ENCODE peak calls at places on chromosomes 1 and 21, in six cellular contexts. E, Z, G, Y, I and S are unnamed samples.
A peak's percentile ranks its signal among the peaks of the same experiment; 100 is the strongest.

GRCh38 chr1:224541901-224542610 is 74.1 kb upstream of the CNIH3 start:
- DNase-seq in E (no peak), Z (peak; percentile 85), G (peak; percentile 93), Y (no peak), I (no peak), S (no peak)

GRCh38 chr1:88877382-88877825 is 14.0 kb downstream of the GTF2B start:
- DNase-seq in E (no peak), Z (peak; percentile 69), G (peak; percentile 61), Y (peak; percentile 5), I (no peak), S (peak; percentile 50)

GRCh38 chr21:31872072-31872451 is 758 bp upstream of the HUNK start:
- DNase-seq in E (no peak), Z (no peak), G (no peak), Y (no peak), I (no peak), S (no peak)

GRCh38 chr1:66412689-66413088 is 121.3 kb upstream of the SGIP1 start:
- DNase-seq in E (no peak), Z (no peak), G (peak; percentile 28), Y (no peak), I (no peak), S (peak; percentile 72)

GRCh38 chr1:52857443-52857842 is 14.9 kb downstream of the ZYG11A start:
- DNase-seq in E (no peak), Z (no peak), G (no peak), Y (no peak), I (no peak), S (no peak)

GRCh38 chr1:31785020-31785946 is 21.1 kb upstream of the ADGRB2 start:
- DNase-seq in E (no peak), Z (no peak), G (no peak), Y (no peak), I (no peak), S (no peak)

GRCh38 chr1:20110679-20111078 is 8.7 kb downstream of the PLA2G2D start:
- DNase-seq in E (no peak), Z (peak; percentile 91), G (peak; percentile 91), Y (no peak), I (no peak), S (no peak)

GRCh38 chr21:43274946-43275310 is 106.1 kb downstream of the CRYAA start:
- DNase-seq in E (no peak), Z (no peak), G (no peak), Y (no peak), I (no peak), S (no peak)

GRCh38 chr1:12069616-12070244 is 6.6 kb downstream of the TNFRSF8 start:
- DNase-seq in E (no peak), Z (no peak), G (no peak), Y (no peak), I (no peak), S (no peak)

GRCh38 chr1:26471498-26472329 is 526 bp upstream of the HMGN2 start:
- DNase-seq in E (peak; percentile 65), Z (peak; percentile 72), G (peak; percentile 73), Y (peak; percentile 76), I (peak; percentile 18), S (peak; percentile 82)

GRCh38 chr1:20191266-20191665 is 4.9 kb upstream of the PLA2G2C start:
- DNase-seq in E (no peak), Z (no peak), G (no peak), Y (no peak), I (no peak), S (no peak)

GRCh38 chr1:63506782-63507181 is 16.2 kb downstream of the ITGB3BP start:
- DNase-seq in E (no peak), Z (no peak), G (no peak), Y (no peak), I (no peak), S (no peak)

GRCh38 chr1:117084231-117084630 is 24.1 kb downstream of the TTF2 start:
- DNase-seq in E (no peak), Z (no peak), G (no peak), Y (no peak), I (no peak), S (no peak)

GRCh38 chr1:152018537-152018936 is 18.3 kb downstream of the S100A11 start:
- DNase-seq in E (no peak), Z (no peak), G (no peak), Y (peak; percentile 42), I (no peak), S (peak; percentile 20)

GRCh38 chr1:2143814-2144500 is 50.6 kb downstream of the FAAP20 start:
- DNase-seq in E (no peak), Z (no peak), G (no peak), Y (no peak), I (no peak), S (no peak)

GRCh38 chr1:89843279-89844121 is 22.7 kb downstream of the LRRC8D start:
- DNase-seq in E (peak; percentile 41), Z (peak; percentile 64), G (peak; percentile 48), Y (peak; percentile 70), I (peak; percentile 62), S (peak; percentile 72)

GRCh38 chr1:84152649-84153056 is 8.6 kb downstream of the PRKACB start:
- DNase-seq in E (no peak), Z (no peak), G (no peak), Y (no peak), I (no peak), S (no peak)

GRCh38 chr1:9196129-9197040 is 38.2 kb upstream of the H6PD start:
- DNase-seq in E (peak; percentile 34), Z (peak; percentile 97), G (peak; percentile 87), Y (peak; percentile 48), I (no peak), S (peak; percentile 78)

GRCh38 chr1:230073371-230074035 is 6.5 kb downstream of the GALNT2 start:
- DNase-seq in E (no peak), Z (peak; percentile 79), G (no peak), Y (peak; percentile 27), I (no peak), S (peak; percentile 95)

GRCh38 chr1:156232222-156232621 is 9.8 kb upstream of the BGLAP start:
- DNase-seq in E (no peak), Z (no peak), G (no peak), Y (no peak), I (no peak), S (no peak)

GRCh38 chr1:33140153-33141149 is 41.4 kb downstream of the TRIM62 start:
- DNase-seq in E (no peak), Z (peak; percentile 46), G (no peak), Y (no peak), I (no peak), S (peak; percentile 47)

GRCh38 chr1:208045410-208046252 is 134.7 kb upstream of the CD34 start:
- DNase-seq in E (no peak), Z (no peak), G (no peak), Y (peak; percentile 20), I (no peak), S (no peak)

GRCh38 chr1:46657775-46658174 is 10.4 kb downstream of the ATPAF1 start:
- DNase-seq in E (no peak), Z (no peak), G (no peak), Y (no peak), I (no peak), S (no peak)

GRCh38 chr1:60108223-60108622 is 34.7 kb upstream of the C1orf87 start:
- DNase-seq in E (no peak), Z (no peak), G (no peak), Y (no peak), I (no peak), S (no peak)

GRCh38 chr1:186420923-186421322 is 40.0 kb downstream of the PDC start:
- DNase-seq in E (no peak), Z (no peak), G (peak; percentile 49), Y (no peak), I (no peak), S (peak; percentile 23)

GRCh38 chr1:18448889-18449288 is 31.8 kb upstream of the KLHDC7A start:
- DNase-seq in E (no peak), Z (no peak), G (no peak), Y (no peak), I (no peak), S (no peak)

GRCh38 chr1:242427519-242427918 is 97.0 kb downstream of the PLD5 start:
- DNase-seq in E (no peak), Z (no peak), G (no peak), Y (no peak), I (no peak), S (no peak)

GRCh38 chr1:172630060-172630818 is 28.7 kb upstream of the FASLG start:
- DNase-seq in E (no peak), Z (peak; percentile 71), G (peak; percentile 35), Y (peak; percentile 54), I (no peak), S (peak; percentile 44)

GRCh38 chr1:95888877-95889799 is 655.1 kb downstream of the RWDD3 start:
- DNase-seq in E (no peak), Z (no peak), G (no peak), Y (no peak), I (no peak), S (no peak)

GRCh38 chr1:19828546-19828945 is 13.5 kb upstream of the RNF186 start:
- DNase-seq in E (no peak), Z (peak; percentile 25), G (peak; percentile 32), Y (no peak), I (no peak), S (peak; percentile 21)